ENCODE peak calls at places on chromosomes 6 and 20, in ten cellular contexts. One of them, this sample, is unnamed.

GRCh38 chr20:44776977-44777376 is 31.3 kb downstream of the KCNK15 start:
- DNase-seq in tibial nerve: no peak
- DNase-seq in AG10803: no peak
- DNase-seq in upper lobe of right lung: no peak
- DNase-seq in tibial artery: no peak
- DNase-seq in GM19239: no peak
- DNase-seq in T-helper 9 cell: no peak
- DNase-seq in endothelial cell: peak; percentile 53
- DNase-seq in stimulated activated CD4-positive, alpha-beta T cell treated with anti-CD3 and anti-CD28 coated beads, Interleukin-1b, Interleukin-23, amount 100 ng/mL, for 4 hours: no peak
- DNase-seq in HuH-7.5: no peak
- DNase-seq in this sample: peak; percentile 58

GRCh38 chr6:28543671-28544131 is 18.0 kb downstream of the GPX5 start:
- DNase-seq in tibial artery: no peak
- DNase-seq in HuH-7.5: no peak
- DNase-seq in T-helper 9 cell: peak; percentile 5
- DNase-seq in endothelial cell: peak; percentile 15
- DNase-seq in AG10803: no peak
- DNase-seq in GM19239: no peak
- DNase-seq in stimulated activated CD4-positive, alpha-beta T cell treated with anti-CD3 and anti-CD28 coated beads, Interleukin-1b, Interleukin-23, amount 100 ng/mL, for 4 hours: no peak
- DNase-seq in upper lobe of right lung: peak; percentile 68
- DNase-seq in tibial nerve: no peak
- DNase-seq in this sample: peak; percentile 16

GRCh38 chr6:1895721-1896120 is 286.0 kb downstream of the FOXC1 start:
- DNase-seq in HuH-7.5: no peak
- DNase-seq in tibial artery: no peak
- DNase-seq in stimulated activated CD4-positive, alpha-beta T cell treated with anti-CD3 and anti-CD28 coated beads, Interleukin-1b, Interleukin-23, amount 100 ng/mL, for 4 hours: no peak
- DNase-seq in endothelial cell: no peak
- DNase-seq in GM19239: no peak
- DNase-seq in tibial nerve: no peak
- DNase-seq in T-helper 9 cell: no peak
- DNase-seq in upper lobe of right lung: no peak
- DNase-seq in AG10803: peak; percentile 34
- DNase-seq in this sample: peak; percentile 44

GRCh38 chr20:9331707-9332435 is 182.5 kb upstream of the LAMP5 start:
- DNase-seq in tibial artery: no peak
- DNase-seq in endothelial cell: no peak
- DNase-seq in T-helper 9 cell: no peak
- DNase-seq in GM19239: no peak
- DNase-seq in HuH-7.5: no peak
- DNase-seq in tibial nerve: no peak
- DNase-seq in AG10803: no peak
- DNase-seq in stimulated activated CD4-positive, alpha-beta T cell treated with anti-CD3 and anti-CD28 coated beads, Interleukin-1b, Interleukin-23, amount 100 ng/mL, for 4 hours: no peak
- DNase-seq in upper lobe of right lung: no peak
- DNase-seq in this sample: no peak

GRCh38 chr6:93424303-93425064 is 5.1 kb upstream of the EPHA7 start:
- DNase-seq in endothelial cell: peak; percentile 6
- DNase-seq in tibial artery: no peak
- DNase-seq in upper lobe of right lung: no peak
- DNase-seq in stimulated activated CD4-positive, alpha-beta T cell treated with anti-CD3 and anti-CD28 coated beads, Interleukin-1b, Interleukin-23, amount 100 ng/mL, for 4 hours: no peak
- DNase-seq in GM19239: no peak
- DNase-seq in HuH-7.5: no peak
- DNase-seq in tibial nerve: no peak
- DNase-seq in T-helper 9 cell: no peak
- DNase-seq in AG10803: no peak
- DNase-seq in this sample: peak; percentile 24

GRCh38 chr6:7479801-7480266 is 61.6 kb upstream of the DSP start:
- DNase-seq in GM19239: no peak
- DNase-seq in tibial nerve: no peak
- DNase-seq in tibial artery: no peak
- DNase-seq in endothelial cell: no peak
- DNase-seq in stimulated activated CD4-positive, alpha-beta T cell treated with anti-CD3 and anti-CD28 coated beads, Interleukin-1b, Interleukin-23, amount 100 ng/mL, for 4 hours: no peak
- DNase-seq in HuH-7.5: no peak
- DNase-seq in T-helper 9 cell: no peak
- DNase-seq in upper lobe of right lung: no peak
- DNase-seq in AG10803: peak; percentile 77
- DNase-seq in this sample: peak; percentile 24

GRCh38 chr20:642398-643174 is 10.4 kb downstream of the SRXN1 start:
- DNase-seq in tibial artery: no peak
- DNase-seq in stimulated activated CD4-positive, alpha-beta T cell treated with anti-CD3 and anti-CD28 coated beads, Interleukin-1b, Interleukin-23, amount 100 ng/mL, for 4 hours: no peak
- DNase-seq in AG10803: no peak
- DNase-seq in upper lobe of right lung: no peak
- DNase-seq in GM19239: no peak
- DNase-seq in T-helper 9 cell: no peak
- DNase-seq in HuH-7.5: no peak
- DNase-seq in endothelial cell: peak; percentile 31
- DNase-seq in tibial nerve: no peak
- DNase-seq in this sample: peak; percentile 44

GRCh38 chr6:44603044-44603686 is 215.7 kb downstream of the CDC5L start:
- DNase-seq in tibial nerve: no peak
- DNase-seq in stimulated activated CD4-positive, alpha-beta T cell treated with anti-CD3 and anti-CD28 coated beads, Interleukin-1b, Interleukin-23, amount 100 ng/mL, for 4 hours: no peak
- DNase-seq in AG10803: no peak
- DNase-seq in endothelial cell: no peak
- DNase-seq in tibial artery: no peak
- DNase-seq in HuH-7.5: no peak
- DNase-seq in GM19239: no peak
- DNase-seq in upper lobe of right lung: no peak
- DNase-seq in T-helper 9 cell: no peak
- DNase-seq in this sample: no peak

GRCh38 chr6:124482071-124482491 is 480.2 kb upstream of the RNF217 start:
- DNase-seq in AG10803: no peak
- DNase-seq in GM19239: no peak
- DNase-seq in T-helper 9 cell: no peak
- DNase-seq in stimulated activated CD4-positive, alpha-beta T cell treated with anti-CD3 and anti-CD28 coated beads, Interleukin-1b, Interleukin-23, amount 100 ng/mL, for 4 hours: no peak
- DNase-seq in tibial nerve: no peak
- DNase-seq in endothelial cell: no peak
- DNase-seq in HuH-7.5: no peak
- DNase-seq in upper lobe of right lung: no peak
- DNase-seq in tibial artery: no peak
- DNase-seq in this sample: peak; percentile 61

GRCh38 chr20:44056010-44056698 is 130.8 kb downstream of the JPH2 start:
- DNase-seq in AG10803: no peak
- DNase-seq in endothelial cell: peak; percentile 65
- DNase-seq in upper lobe of right lung: peak; percentile 55
- DNase-seq in stimulated activated CD4-positive, alpha-beta T cell treated with anti-CD3 and anti-CD28 coated beads, Interleukin-1b, Interleukin-23, amount 100 ng/mL, for 4 hours: peak; percentile 51
- DNase-seq in tibial nerve: no peak
- DNase-seq in HuH-7.5: peak; percentile 57
- DNase-seq in T-helper 9 cell: peak; percentile 21
- DNase-seq in tibial artery: peak; percentile 41
- DNase-seq in GM19239: no peak
- DNase-seq in this sample: peak; percentile 44

GRCh38 chr6:111681856-111682255 is 76.2 kb upstream of the TRAF3IP2 start:
- DNase-seq in tibial artery: no peak
- DNase-seq in tibial nerve: no peak
- DNase-seq in HuH-7.5: no peak
- DNase-seq in T-helper 9 cell: no peak
- DNase-seq in endothelial cell: no peak
- DNase-seq in stimulated activated CD4-positive, alpha-beta T cell treated with anti-CD3 and anti-CD28 coated beads, Interleukin-1b, Interleukin-23, amount 100 ng/mL, for 4 hours: no peak
- DNase-seq in upper lobe of right lung: no peak
- DNase-seq in AG10803: no peak
- DNase-seq in GM19239: no peak
- DNase-seq in this sample: peak; percentile 33

GRCh38 chr6:168102093-168102985 is 23.3 kb upstream of the FRMD1 start:
- DNase-seq in HuH-7.5: no peak
- DNase-seq in tibial artery: no peak
- DNase-seq in GM19239: no peak
- DNase-seq in tibial nerve: no peak
- DNase-seq in stimulated activated CD4-positive, alpha-beta T cell treated with anti-CD3 and anti-CD28 coated beads, Interleukin-1b, Interleukin-23, amount 100 ng/mL, for 4 hours: no peak
- DNase-seq in endothelial cell: no peak
- DNase-seq in upper lobe of right lung: peak; percentile 53
- DNase-seq in AG10803: no peak
- DNase-seq in T-helper 9 cell: no peak
- DNase-seq in this sample: no peak

GRCh38 chr6:11909696-11910132 is 102.4 kb upstream of the HIVEP1 start:
- DNase-seq in tibial artery: no peak
- DNase-seq in upper lobe of right lung: no peak
- DNase-seq in tibial nerve: no peak
- DNase-seq in endothelial cell: no peak
- DNase-seq in HuH-7.5: no peak
- DNase-seq in stimulated activated CD4-positive, alpha-beta T cell treated with anti-CD3 and anti-CD28 coated beads, Interleukin-1b, Interleukin-23, amount 100 ng/mL, for 4 hours: no peak
- DNase-seq in GM19239: no peak
- DNase-seq in T-helper 9 cell: no peak
- DNase-seq in AG10803: peak; percentile 68
- DNase-seq in this sample: peak; percentile 53

GRCh38 chr6:73739097-73739496 is 43.1 kb downstream of the CD109 start:
- DNase-seq in upper lobe of right lung: no peak
- DNase-seq in tibial artery: no peak
- DNase-seq in T-helper 9 cell: no peak
- DNase-seq in stimulated activated CD4-positive, alpha-beta T cell treated with anti-CD3 and anti-CD28 coated beads, Interleukin-1b, Interleukin-23, amount 100 ng/mL, for 4 hours: no peak
- DNase-seq in GM19239: no peak
- DNase-seq in tibial nerve: no peak
- DNase-seq in AG10803: peak; percentile 74
- DNase-seq in HuH-7.5: peak; percentile 13
- DNase-seq in endothelial cell: peak; percentile 6
- DNase-seq in this sample: peak; percentile 82

GRCh38 chr6:1297746-1298145 is 14.2 kb upstream of the FOXQ1 start:
- DNase-seq in stimulated activated CD4-positive, alpha-beta T cell treated with anti-CD3 and anti-CD28 coated beads, Interleukin-1b, Interleukin-23, amount 100 ng/mL, for 4 hours: no peak
- DNase-seq in AG10803: peak; percentile 83
- DNase-seq in upper lobe of right lung: no peak
- DNase-seq in tibial nerve: no peak
- DNase-seq in tibial artery: no peak
- DNase-seq in endothelial cell: no peak
- DNase-seq in T-helper 9 cell: no peak
- DNase-seq in GM19239: no peak
- DNase-seq in HuH-7.5: no peak
- DNase-seq in this sample: no peak

GRCh38 chr20:59994697-59995122 is 36.5 kb downstream of the CDH26 start:
- DNase-seq in GM19239: no peak
- DNase-seq in AG10803: no peak
- DNase-seq in upper lobe of right lung: peak; percentile 81
- DNase-seq in HuH-7.5: peak; percentile 43
- DNase-seq in tibial nerve: no peak
- DNase-seq in T-helper 9 cell: no peak
- DNase-seq in tibial artery: no peak
- DNase-seq in endothelial cell: peak; percentile 63
- DNase-seq in stimulated activated CD4-positive, alpha-beta T cell treated with anti-CD3 and anti-CD28 coated beads, Interleukin-1b, Interleukin-23, amount 100 ng/mL, for 4 hours: no peak
- DNase-seq in this sample: no peak

GRCh38 chr6:35096129-35096852 is 44.8 kb downstream of the TCP11 start:
- DNase-seq in stimulated activated CD4-positive, alpha-beta T cell treated with anti-CD3 and anti-CD28 coated beads, Interleukin-1b, Interleukin-23, amount 100 ng/mL, for 4 hours: no peak
- DNase-seq in endothelial cell: no peak
- DNase-seq in upper lobe of right lung: no peak
- DNase-seq in HuH-7.5: no peak
- DNase-seq in tibial nerve: no peak
- DNase-seq in AG10803: peak; percentile 84
- DNase-seq in tibial artery: no peak
- DNase-seq in GM19239: no peak
- DNase-seq in T-helper 9 cell: no peak
- DNase-seq in this sample: peak; percentile 83

GRCh38 chr6:85620308-85620707 is 22.4 kb downstream of the SYNCRIP start:
- DNase-seq in HuH-7.5: no peak
- DNase-seq in tibial artery: no peak
- DNase-seq in T-helper 9 cell: no peak
- DNase-seq in AG10803: peak; percentile 29
- DNase-seq in endothelial cell: no peak
- DNase-seq in stimulated activated CD4-positive, alpha-beta T cell treated with anti-CD3 and anti-CD28 coated beads, Interleukin-1b, Interleukin-23, amount 100 ng/mL, for 4 hours: no peak
- DNase-seq in tibial nerve: no peak
- DNase-seq in GM19239: no peak
- DNase-seq in upper lobe of right lung: no peak
- DNase-seq in this sample: no peak